ENCODE peak calls at places on chromosomes 12 and 14, in nine cellular contexts. L, Z, U, N, P, Q, D, Y and B are unnamed samples.

GRCh38 chr12:93137656-93138612 is 208.8 kb upstream of the EEA1 start:
- DNase-seq in L (no peak), Z (peak), U (peak), N (no peak), P (peak), Q (no peak), D (no peak), Y (peak), B (no peak)

GRCh38 chr12:6312529-6313325 is 2.2 kb downstream of the PLEKHG6 start:
- DNase-seq in L (peak), Z (no peak), U (no peak), N (no peak), P (no peak), Q (no peak), D (peak), Y (no peak), B (no peak)

GRCh38 chr12:10082057-10082874 is 16.5 kb downstream of the CLEC1A start:
- DNase-seq in L (no peak), Z (no peak), U (no peak), N (no peak), P (peak), Q (no peak), D (no peak), Y (no peak), B (no peak)

GRCh38 chr12:105214670-105215375 is 21.2 kb downstream of the APPL2 start:
- DNase-seq in L (no peak), Z (no peak), U (no peak), N (no peak), P (no peak), Q (no peak), D (no peak), Y (no peak), B (no peak)

GRCh38 chr12:25859976-25860375 is 98.5 kb upstream of the RASSF8 start:
- DNase-seq in L (no peak), Z (no peak), U (no peak), N (no peak), P (no peak), Q (no peak), D (no peak), Y (no peak), B (no peak)

GRCh38 chr14:50944647-50945413 is 547 bp upstream of the PYGL start:
- DNase-seq in L (no peak), Z (no peak), U (no peak), N (peak), P (no peak), Q (peak), D (no peak), Y (no peak), B (no peak)

GRCh38 chr14:56085471-56085870 is 32.7 kb upstream of the PELI2 start:
- DNase-seq in L (no peak), Z (no peak), U (no peak), N (no peak), P (no peak), Q (no peak), D (no peak), Y (no peak), B (no peak)

GRCh38 chr12:11769723-11770514 is 120.4 kb downstream of the ETV6 start:
- DNase-seq in L (no peak), Z (no peak), U (no peak), N (no peak), P (peak), Q (no peak), D (no peak), Y (no peak), B (no peak)

GRCh38 chr14:72892103-72892878 is 1.6 kb downstream of the DPF3 start:
- DNase-seq in L (peak), Z (peak), U (no peak), N (no peak), P (no peak), Q (no peak), D (peak), Y (no peak), B (no peak)

GRCh38 chr12:123474493-123475255 is 16.7 kb downstream of the SNRNP35 start:
- DNase-seq in L (no peak), Z (no peak), U (no peak), N (no peak), P (no peak), Q (peak), D (no peak), Y (no peak), B (no peak)

GRCh38 chr14:55416866-55417265 is 5.2 kb upstream of the ATG14 start:
- DNase-seq in L (peak), Z (no peak), U (no peak), N (no peak), P (peak), Q (no peak), D (peak), Y (no peak), B (no peak)

GRCh38 chr12:111174283-111175108 is 194.4 kb downstream of the PHETA1 start:
- DNase-seq in L (no peak), Z (no peak), U (no peak), N (no peak), P (peak), Q (no peak), D (no peak), Y (no peak), B (no peak)

GRCh38 chr14:62428429-62429203 is 616.6 kb downstream of the KCNH5 start:
- DNase-seq in L (no peak), Z (no peak), U (no peak), N (no peak), P (no peak), Q (no peak), D (no peak), Y (no peak), B (no peak)

GRCh38 chr14:20631821-20632389 is 9.6 kb downstream of the OR6S1 start:
- DNase-seq in L (peak), Z (peak), U (no peak), N (peak), P (peak), Q (peak), D (peak), Y (no peak), B (no peak)

GRCh38 chr14:20486700-20487401 is 17.6 kb downstream of the PNP start:
- DNase-seq in L (no peak), Z (no peak), U (no peak), N (no peak), P (peak), Q (no peak), D (no peak), Y (no peak), B (no peak)

GRCh38 chr14:94217116-94217515 is 43.0 kb downstream of the PPP4R4 start:
- DNase-seq in L (no peak), Z (no peak), U (no peak), N (no peak), P (no peak), Q (no peak), D (no peak), Y (no peak), B (no peak)

GRCh38 chr14:50399251-50400032 is 2.8 kb upstream of the CDKL1 start:
- DNase-seq in L (no peak), Z (no peak), U (no peak), N (peak), P (no peak), Q (no peak), D (no peak), Y (no peak), B (no peak)

GRCh38 chr12:125882141-125882540 is 816.9 kb downstream of the AACS start:
- DNase-seq in L (no peak), Z (no peak), U (no peak), N (no peak), P (no peak), Q (no peak), D (no peak), Y (no peak), B (no peak)

GRCh38 chr14:53016491-53016890 is 65.6 kb upstream of the FERMT2 start:
- DNase-seq in L (no peak), Z (no peak), U (no peak), N (no peak), P (no peak), Q (no peak), D (no peak), Y (no peak), B (no peak)

GRCh38 chr12:131828671-131829350 is 618 bp downstream of the MMP17 start:
- DNase-seq in L (peak), Z (no peak), U (no peak), N (no peak), P (no peak), Q (no peak), D (no peak), Y (no peak), B (no peak)

GRCh38 chr12:131944601-131945251 is 5.0 kb upstream of the EP400 start:
- DNase-seq in L (peak), Z (no peak), U (no peak), N (no peak), P (no peak), Q (no peak), D (no peak), Y (no peak), B (peak)

GRCh38 chr14:79728331-79728730 is 483.0 kb downstream of the DIO2 start:
- DNase-seq in L (no peak), Z (no peak), U (no peak), N (no peak), P (no peak), Q (no peak), D (no peak), Y (no peak), B (no peak)

GRCh38 chr12:111135293-111135832 is 215.0 kb upstream of the MYL2 start:
- DNase-seq in L (no peak), Z (no peak), U (no peak), N (no peak), P (no peak), Q (no peak), D (no peak), Y (no peak), B (no peak)

GRCh38 chr12:74619886-74620285 is 82.3 kb downstream of the ATXN7L3B start:
- DNase-seq in L (no peak), Z (no peak), U (no peak), N (no peak), P (no peak), Q (no peak), D (no peak), Y (no peak), B (no peak)

GRCh38 chr12:3947781-3948180 is 74.6 kb upstream of the PARP11 start:
- DNase-seq in L (no peak), Z (no peak), U (no peak), N (no peak), P (no peak), Q (no peak), D (no peak), Y (no peak), B (no peak)

GRCh38 chr14:63875311-63875710 is 22.5 kb downstream of the SYNE2 start:
- DNase-seq in L (no peak), Z (no peak), U (no peak), N (no peak), P (no peak), Q (peak), D (no peak), Y (no peak), B (no peak)

GRCh38 chr12:89345830-89346740 is 6.2 kb downstream of the DUSP6 start:
- DNase-seq in L (peak), Z (peak), U (no peak), N (no peak), P (peak), Q (peak), D (peak), Y (no peak), B (peak)

GRCh38 chr14:75048101-75048500 is 3.2 kb downstream of the MLH3 start:
- DNase-seq in L (no peak), Z (no peak), U (no peak), N (no peak), P (no peak), Q (no peak), D (no peak), Y (no peak), B (no peak)
- TF ChIP-seq CTCF in L (no peak), Z (no peak), U (no peak), N (no peak), P (no peak), Q (no peak), D (no peak), Y (no peak), B (no peak)

DNA sequence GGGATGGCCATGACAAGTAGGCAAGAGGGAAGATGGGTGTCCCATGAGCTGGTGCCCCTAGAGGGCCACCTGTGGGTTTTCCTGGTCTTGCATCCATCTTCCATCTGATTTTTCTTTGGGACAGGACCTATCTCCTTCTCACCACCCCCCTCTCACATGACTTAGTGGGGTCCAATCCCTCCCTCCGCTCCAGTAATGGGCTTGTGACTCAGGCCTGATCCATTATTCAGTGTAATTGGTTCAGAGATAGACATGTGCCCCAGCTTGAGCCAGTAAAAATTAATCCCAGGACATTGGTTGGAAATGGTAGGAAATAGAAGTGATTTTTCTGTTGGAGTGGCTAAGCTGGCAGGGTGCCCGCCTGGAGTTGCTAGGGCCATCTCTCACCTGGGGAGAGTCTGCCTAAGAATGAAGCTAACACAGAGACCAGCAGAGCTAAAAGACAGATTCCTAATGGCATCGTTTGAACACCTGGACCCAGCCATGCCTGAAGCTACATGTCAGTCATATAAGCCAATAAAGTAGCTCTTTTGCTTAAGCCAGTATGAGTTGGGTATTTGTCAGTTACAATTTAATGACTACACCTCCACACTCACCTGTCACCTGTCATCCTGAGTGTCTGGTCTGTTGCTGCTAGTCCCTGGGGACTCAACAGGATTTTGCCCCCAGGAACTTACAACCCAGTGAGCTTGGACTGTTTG is 14.7 kb downstream of the RASAL1 start:
- DNase-seq in L (no peak), Z (no peak), U (no peak), N (no peak), P (no peak), Q (no peak), D (no peak), Y (no peak), B (no peak)
- TF ChIP-seq CTCF in L (no peak), Z (no peak), U (no peak), N (no peak), P (no peak), Q (no peak), D (no peak), Y (no peak), B (no peak)

DNA sequence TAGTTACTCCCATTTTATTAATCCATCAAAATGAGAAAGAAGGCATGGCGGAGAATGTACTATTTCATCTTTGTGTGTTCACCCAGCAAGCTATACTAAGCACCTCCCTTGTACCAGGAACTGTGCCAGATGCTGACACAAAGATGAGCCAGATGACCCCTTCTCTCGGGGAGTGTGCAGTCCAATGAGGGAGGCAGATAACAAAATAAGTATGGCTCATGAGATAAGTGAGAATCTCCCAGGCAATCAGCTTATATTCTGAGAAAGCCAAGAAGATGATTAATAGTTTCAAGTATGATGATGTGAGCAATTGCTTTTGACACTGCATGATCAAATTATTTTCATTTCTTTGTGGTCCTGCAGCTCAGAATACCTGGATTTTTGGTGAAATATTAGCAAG is 1.3 kb upstream of the TMEM233 start:
- DNase-seq in L (no peak), Z (no peak), U (no peak), N (no peak), P (no peak), Q (no peak), D (no peak), Y (no peak), B (no peak)
- TF ChIP-seq CTCF in L (no peak), Z (no peak), U (no peak), N (no peak), P (no peak), Q (no peak), D (no peak), Y (no peak), B (no peak)

DNA sequence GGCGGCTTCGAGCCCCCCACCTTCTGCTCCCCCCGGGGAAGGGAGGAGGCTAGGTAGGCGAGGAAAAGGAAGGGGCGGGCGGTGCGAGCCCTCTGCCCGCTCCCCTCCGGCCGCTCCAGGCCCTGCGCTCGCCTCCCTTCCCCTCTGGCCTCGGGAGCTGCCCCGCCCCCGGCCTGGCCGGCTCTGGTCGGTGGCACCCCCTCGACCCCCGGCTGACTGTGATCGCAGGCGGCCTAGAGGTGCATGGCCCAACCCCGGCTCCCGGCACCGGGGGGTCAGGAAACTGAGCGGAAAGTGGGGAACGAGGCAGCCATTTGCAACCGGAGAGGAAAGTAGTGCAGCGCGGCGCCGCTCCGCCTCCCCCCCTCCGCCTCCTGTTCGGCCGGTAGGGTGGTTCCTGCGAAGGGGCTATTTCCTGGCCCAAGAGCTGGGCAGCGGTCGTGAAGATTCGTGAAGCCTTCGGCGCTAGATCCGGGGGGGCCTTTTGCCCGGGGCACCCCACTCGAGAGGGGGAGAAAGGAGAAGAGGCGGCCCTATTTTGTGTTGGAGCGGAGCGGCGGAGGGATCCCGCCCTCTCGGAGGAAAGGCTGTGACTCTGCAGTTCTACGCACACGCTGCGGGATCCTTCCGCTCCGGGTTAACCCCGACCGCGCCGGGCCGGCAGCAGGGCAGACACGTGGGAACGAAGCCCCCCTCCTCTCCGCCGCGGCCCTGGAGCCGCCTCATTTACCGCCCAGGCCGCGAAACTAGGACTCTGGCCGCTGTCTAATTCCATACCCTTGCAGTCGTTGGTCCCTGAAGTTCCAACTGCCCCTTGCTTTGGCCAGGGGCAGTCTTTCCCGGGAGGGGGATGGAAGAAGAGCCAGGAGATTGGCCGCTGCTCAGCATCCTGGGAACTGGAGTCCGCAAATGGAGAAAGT is at the start of gene KMT2D:
- DNase-seq in L (peak), Z (peak), U (peak), N (peak), P (peak), Q (peak), D (peak), Y (peak), B (peak)
- TF ChIP-seq CTCF in L (peak), Z (peak), U (peak), N (no peak), P (no peak), Q (no peak), D (no peak), Y (peak), B (no peak)

GRCh38 chr12:50057896-50058670 is 687 bp downstream of the ASIC1 start:
- DNase-seq in L (peak), Z (no peak), U (no peak), N (no peak), P (no peak), Q (no peak), D (no peak), Y (no peak), B (no peak)

GRCh38 chr12:50058743-50059312 is 1.4 kb downstream of the ASIC1 start:
- DNase-seq in L (no peak), Z (no peak), U (no peak), N (no peak), P (no peak), Q (no peak), D (no peak), Y (no peak), B (no peak)

GRCh38 chr12:50055831-50056628 is 1.4 kb upstream of the ASIC1 start:
- DNase-seq in L (peak), Z (peak), U (no peak), N (no peak), P (peak), Q (peak), D (peak), Y (no peak), B (no peak)

GRCh38 chr12:50056629-50056976 is 793 bp upstream of the ASIC1 start:
- DNase-seq in L (no peak), Z (no peak), U (no peak), N (no peak), P (no peak), Q (no peak), D (no peak), Y (no peak), B (no peak)

DNA sequence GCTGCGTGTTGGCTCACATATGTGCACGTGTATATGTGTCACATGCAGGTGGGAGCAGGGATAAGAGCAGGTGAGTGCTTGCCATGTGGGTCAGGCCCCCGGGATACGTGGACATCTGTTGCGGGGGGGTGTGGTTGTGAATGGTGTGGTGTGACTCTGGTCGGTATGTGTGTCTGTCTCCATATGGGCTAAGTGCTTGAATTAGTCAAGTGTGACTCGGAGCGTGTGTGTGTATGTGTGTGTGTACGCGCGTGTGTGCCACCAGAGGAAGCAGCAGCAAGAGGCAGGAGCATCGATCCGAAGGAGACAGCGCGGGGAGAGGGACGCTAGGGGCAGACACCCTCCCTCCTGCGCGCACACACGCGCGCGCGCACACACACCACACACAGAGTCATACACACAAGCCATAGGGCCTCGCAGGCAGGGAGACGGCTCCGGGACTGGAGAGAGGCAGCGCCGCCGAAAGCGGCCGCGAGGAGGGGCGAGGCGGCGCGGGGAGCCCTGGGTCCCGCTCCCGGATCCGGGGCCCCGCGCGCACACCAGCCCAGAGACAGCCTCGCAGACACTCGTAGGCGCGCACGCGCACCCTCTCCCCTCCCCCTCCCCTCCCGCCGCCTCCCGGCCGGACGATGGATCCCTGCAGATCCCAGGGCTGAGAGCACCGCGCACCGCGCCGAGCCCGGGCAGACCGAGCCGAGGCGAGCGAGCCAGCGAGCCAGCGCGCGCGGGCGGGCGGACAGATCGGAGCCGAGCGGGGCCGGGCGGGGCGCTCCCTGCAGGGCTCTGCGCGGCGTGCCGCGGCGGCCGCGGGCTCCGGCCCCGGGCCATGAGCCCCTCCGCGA is at the start of gene ASIC1:
- DNase-seq in L (peak), Z (peak), U (no peak), N (no peak), P (peak), Q (peak), D (peak), Y (no peak), B (no peak)
- TF ChIP-seq CTCF in L (peak), Z (no peak), U (no peak), N (no peak), P (no peak), Q (no peak), D (no peak), Y (no peak), B (no peak)